ENCODE peak calls at places on chromosomes 1 and 21, in eight cellular contexts. N, Q, V, L, X, E, F and R are unnamed samples.
A peak's percentile ranks its signal among the peaks of the same experiment; 100 is the strongest.

GRCh38 chr1:3064296-3064850 is 4.6 kb upstream of the PRDM16 start:
- DNase-seq in N (no peak), Q (no peak), V (no peak), L (no peak), X (no peak), E (no peak), F (no peak), R (no peak)

GRCh38 chr1:1875932-1876331 is 15.0 kb downstream of the GNB1 start:
- DNase-seq in N (no peak), Q (no peak), V (no peak), L (no peak), X (no peak), E (no peak), F (no peak), R (no peak)

GRCh38 chr21:41045534-41046268 is 122.3 kb upstream of the BACE2 start:
- DNase-seq in N (peak; percentile 28), Q (peak; percentile 11), V (no peak), L (no peak), X (peak; percentile 71), E (no peak), F (no peak), R (peak; percentile 86)

GRCh38 chr21:27298465-27298864 is 331.6 kb upstream of the ADAMTS5 start:
- DNase-seq in N (no peak), Q (no peak), V (no peak), L (no peak), X (no peak), E (no peak), F (no peak), R (no peak)

GRCh38 chr1:119136401-119136800 is 4.1 kb downstream of the WARS2 start:
- DNase-seq in N (no peak), Q (no peak), V (no peak), L (no peak), X (no peak), E (peak; percentile 53), F (no peak), R (no peak)

GRCh38 chr1:97943354-97943753 is 22.5 kb upstream of the DPYD start:
- DNase-seq in N (no peak), Q (no peak), V (no peak), L (no peak), X (no peak), E (peak; percentile 53), F (peak; percentile 66), R (no peak)

GRCh38 chr1:209354111-209354839 is 229.2 kb upstream of the CAMK1G start:
- DNase-seq in N (peak; percentile 83), Q (peak; percentile 86), V (peak; percentile 56), L (peak; percentile 5), X (peak; percentile 55), E (peak; percentile 87), F (peak; percentile 88), R (peak; percentile 98)

GRCh38 chr1:27773732-27774445 is 870 bp downstream of the STX12 start:
- DNase-seq in N (no peak), Q (no peak), V (peak; percentile 22), L (peak; percentile 37), X (no peak), E (peak; percentile 18), F (peak; percentile 6), R (no peak)